ENCODE peak calls at places on chromosomes 6 and 20, in seven cellular contexts. Q is OCI-LY7; Y is Peyer's patch; F is PC-9; H is IMR-90; J is SJSA1; I is effector memory CD4-positive, alpha-beta T cell. M is an unnamed sample.

GRCh38 chr6:107805504-107805903 is 18.6 kb downstream of the SCML4 start:
- DNase-seq in F (no peak), Y (no peak), J (no peak), Q (no peak), H (no peak), I (no peak), M (no peak)

GRCh38 chr20:46621492-46621891 is 29.8 kb downstream of the SLC13A3 start:
- DNase-seq in F (peak; percentile 31), H (peak; percentile 82), I (no peak), Q (no peak), Y (no peak), J (no peak), M (no peak)

GRCh38 chr6:104698979-104699378 is 160.7 kb downstream of the HACE1 start:
- DNase-seq in F (no peak), Q (no peak), I (no peak), J (no peak), H (no peak), Y (no peak), M (no peak)

GRCh38 chr6:158756126-158756525 is 63.0 kb downstream of the EZR start:
- DNase-seq in J (no peak), F (no peak), H (no peak), Q (no peak), I (no peak), Y (no peak), M (no peak)

GRCh38 chr6:25359891-25360290 is 80.7 kb downstream of the CARMIL1 start:
- DNase-seq in I (no peak), F (no peak), Y (no peak), Q (no peak), H (no peak), J (no peak), M (no peak)

GRCh38 chr6:97422171-97422570 is 139.2 kb upstream of the MMS22L start:
- DNase-seq in Q (no peak), F (no peak), J (no peak), I (no peak), H (no peak), Y (no peak), M (no peak)

GRCh38 chr6:37253608-37254007 is 4.0 kb upstream of the TBC1D22B start:
- DNase-seq in Q (no peak), Y (no peak), F (no peak), H (no peak), J (no peak), I (no peak), M (no peak)

GRCh38 chr6:110310861-110311446 is 47.2 kb downstream of the METTL24 start:
- DNase-seq in F (no peak), H (no peak), I (no peak), J (no peak), Y (no peak), Q (no peak), M (no peak)

GRCh38 chr6:146829792-146830565 is 231.2 kb downstream of the ADGB start:
- DNase-seq in F (no peak), H (no peak), Q (no peak), Y (no peak), I (no peak), J (no peak), M (no peak)

GRCh38 chr6:22886881-22887581 is 317.7 kb downstream of the HDGFL1 start:
- DNase-seq in I (no peak), F (peak; percentile 46), H (peak; percentile 54), J (no peak), Y (no peak), Q (no peak), M (no peak)

GRCh38 chr6:81865712-81866111 is 113.2 kb upstream of the TENT5A start:
- DNase-seq in H (peak; percentile 92), Q (no peak), J (no peak), I (no peak), F (peak; percentile 38), Y (no peak), M (no peak)

GRCh38 chr6:47598367-47598766 is 100.0 kb upstream of the ADGRF4 start:
- DNase-seq in Y (no peak), J (no peak), F (no peak), Q (no peak), H (no peak), I (no peak), M (no peak)

GRCh38 chr6:134640975-134641429 is 308.9 kb downstream of the ALDH8A1 start:
- DNase-seq in H (peak; percentile 95), J (peak; percentile 67), Y (peak; percentile 93), Q (peak; percentile 81), I (peak; percentile 49), F (peak; percentile 82), M (peak; percentile 83)

GRCh38 chr6:5537132-5537531 is 275.8 kb downstream of the FARS2 start:
- DNase-seq in Y (no peak), I (no peak), H (no peak), J (no peak), Q (no peak), F (no peak), M (no peak)

GRCh38 chr6:105308840-105309239 is 94.0 kb downstream of the PREP start:
- DNase-seq in J (no peak), I (no peak), Q (no peak), F (no peak), H (no peak), Y (no peak), M (no peak)

GRCh38 chr6:74749211-74750142 is 456.4 kb downstream of the COL12A1 start:
- DNase-seq in H (no peak), F (peak; percentile 63), Q (no peak), J (no peak), I (no peak), Y (no peak), M (no peak)

GRCh38 chr6:1554881-1555569 is 54.7 kb upstream of the FOXC1 start:
- DNase-seq in Y (peak; percentile 81), I (peak; percentile 11), H (peak; percentile 32), F (no peak), Q (no peak), J (peak; percentile 77), M (peak; percentile 89)

GRCh38 chr6:44084231-44085014 is 42.8 kb downstream of the MRPL14 start:
- DNase-seq in Q (no peak), I (no peak), H (peak; percentile 75), J (no peak), F (no peak), Y (no peak), M (no peak)

DNA sequence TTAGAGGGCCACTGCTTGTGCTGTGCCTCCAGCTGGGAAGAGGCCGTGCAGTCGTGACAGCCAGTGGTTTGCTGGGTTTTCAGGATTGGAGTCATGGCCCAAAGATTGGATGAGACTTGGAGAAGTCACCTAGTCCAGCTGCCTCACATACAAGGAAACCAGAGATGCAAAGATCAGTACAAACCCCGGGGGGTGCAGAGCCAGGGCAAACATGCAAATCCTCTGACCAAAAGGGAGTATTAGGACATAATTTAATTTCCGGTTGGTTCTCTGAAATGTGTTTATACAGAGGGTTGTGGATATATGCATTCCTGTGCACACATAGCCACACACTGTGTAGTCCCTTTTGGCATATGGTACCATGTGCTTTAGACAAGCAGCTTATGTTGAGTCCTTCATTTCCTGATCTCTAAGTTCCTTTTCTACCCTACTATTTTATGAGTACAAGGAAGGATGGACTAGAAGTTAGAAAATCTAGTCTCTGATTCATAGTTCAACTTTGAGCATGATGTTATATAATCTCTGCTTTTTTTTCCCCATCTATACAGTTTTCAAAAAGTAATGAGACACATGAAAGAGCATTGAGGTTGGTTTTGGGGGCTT is 123.5 kb downstream of the PLEKHG1 start:
- DNase-seq in F (no peak), J (no peak), Y (no peak), H (no peak), I (no peak), Q (peak; percentile 16), M (no peak)
- H3K27ac ChIP-seq in F (peak overlapping the region; percentile 15), J (no peak overlapping the region), Y (no peak overlapping the region), H (peak overlapping the region; percentile 50), I (no peak overlapping the region), Q (no peak overlapping the region), M (no peak overlapping the region)

GRCh38 chr6:9083108-9083507 is 647.8 kb upstream of the SLC35B3 start:
- DNase-seq in J (no peak), H (no peak), Y (no peak), F (no peak), Q (no peak), I (no peak), M (no peak)
- H3K27ac ChIP-seq in J (no peak overlapping the region), H (no peak overlapping the region), Y (no peak overlapping the region), F (no peak overlapping the region), Q (no peak overlapping the region), I (no peak overlapping the region), M (no peak overlapping the region)

DNA sequence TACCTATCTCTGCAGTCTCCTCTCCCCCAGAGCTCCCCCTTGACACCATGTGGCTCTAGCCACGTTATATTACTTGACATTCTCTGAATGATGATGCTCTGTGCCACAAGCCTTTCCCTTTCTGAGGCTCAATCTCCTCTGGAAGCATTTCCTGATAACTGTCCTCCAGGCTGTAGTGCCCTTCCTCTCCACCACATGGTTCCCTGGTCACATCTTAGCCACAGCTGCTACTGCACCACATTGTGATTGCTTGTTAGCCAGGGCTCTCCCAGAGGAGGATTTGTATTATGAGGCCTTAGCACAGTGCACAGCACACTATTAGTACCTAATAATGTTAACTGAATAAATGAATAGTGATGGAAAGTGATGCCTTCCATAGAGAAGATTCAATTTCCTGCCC is 63.9 kb upstream of the RCAN2 start:
- DNase-seq in F (no peak), Y (no peak), I (no peak), Q (peak; percentile 13), J (no peak), H (no peak), M (no peak)
- H3K27ac ChIP-seq in F (no peak overlapping the region), Y (no peak overlapping the region), I (no peak overlapping the region), Q (no peak overlapping the region), J (no peak overlapping the region), H (no peak overlapping the region), M (no peak overlapping the region)

GRCh38 chr20:35339007-35339406 is 46.8 kb upstream of the FAM83C start:
- DNase-seq in I (no peak), H (peak; percentile 99), J (no peak), Q (no peak), F (peak; percentile 75), Y (no peak), M (no peak)

GRCh38 chr20:35342154-35342769 is 50.0 kb upstream of the FAM83C start:
- DNase-seq in J (no peak), Q (no peak), H (no peak), I (no peak), Y (no peak), F (no peak), M (no peak)

GRCh38 chr20:35344354-35344837 is 52.2 kb upstream of the FAM83C start:
- DNase-seq in J (no peak), Y (peak; percentile 71), Q (no peak), I (no peak), H (peak; percentile 96), F (peak; percentile 83), M (no peak)

GRCh38 chr20:35340436-35340835 is 48.2 kb upstream of the FAM83C start:
- DNase-seq in H (no peak), Q (no peak), J (no peak), F (no peak), I (no peak), Y (no peak), M (no peak)

DNA sequence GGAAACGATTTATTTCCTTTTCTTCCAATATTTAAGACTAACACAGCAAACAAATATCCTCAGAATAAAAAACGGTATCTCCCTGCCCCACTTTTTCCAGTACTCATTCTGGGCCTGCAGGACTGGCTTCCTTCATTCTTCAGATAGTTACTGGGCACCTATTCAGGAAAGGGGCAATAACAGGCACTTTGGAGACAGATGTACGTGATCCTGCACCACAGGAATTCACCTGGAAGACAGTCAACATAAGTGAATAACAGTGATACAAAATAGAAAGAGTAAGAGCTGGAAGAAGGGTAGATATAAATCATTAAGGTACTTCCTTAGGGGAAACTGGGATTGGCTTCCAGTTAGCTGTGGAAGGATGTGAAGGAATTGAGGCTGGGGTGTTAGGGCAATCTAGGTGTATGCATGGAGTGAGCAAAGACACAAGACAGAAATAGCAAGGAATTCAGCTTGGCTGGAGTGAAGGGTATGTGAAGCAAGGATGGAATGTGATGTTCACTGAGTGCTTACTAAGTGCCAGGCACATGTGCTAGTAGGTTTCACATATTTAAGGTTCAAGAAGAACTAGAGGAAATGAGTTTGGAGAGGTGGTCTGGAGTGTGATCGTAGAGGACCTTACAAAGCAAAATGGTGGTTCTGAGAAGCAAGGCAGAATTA is 49.3 kb upstream of the FAM83C start:
- DNase-seq in J (no peak), Q (no peak), F (no peak), Y (no peak), I (no peak), H (peak; percentile 29), M (no peak)
- H3K27ac ChIP-seq in J (no peak overlapping the region), Q (no peak overlapping the region), F (no peak overlapping the region), Y (no peak overlapping the region), I (no peak overlapping the region), H (no peak overlapping the region), M (no peak overlapping the region)

M was measured in spleen.